ENCODE peak calls at places on chromosomes 1 and 21, in four cellular contexts. Z is dorsolateral prefrontal cortex, D is GM13977, K is GM23248. V is an unnamed sample.

GRCh38 chr21:32626633-32627196 is 14.5 kb upstream of the CFAP298 start:
- DNase-seq in K (peak), Z (no peak), D (no peak), V (no peak)

GRCh38 chr1:110133436-110133835 is 16.9 kb upstream of the SLC6A17 start:
- DNase-seq in K (peak), D (no peak), Z (no peak), V (no peak)

GRCh38 chr1:173663159-173663558 is 6.5 kb downstream of the ANKRD45 start:
- DNase-seq in D (no peak), K (no peak), Z (no peak), V (no peak)

GRCh38 chr21:43770066-43770655 is 5.9 kb downstream of the CSTB start:
- DNase-seq in Z (no peak), K (no peak), D (no peak), V (no peak)

GRCh38 chr1:63475761-63476160 is 47.3 kb downstream of the ITGB3BP start:
- DNase-seq in Z (no peak), D (no peak), K (peak), V (no peak)

GRCh38 chr1:198560093-198560638 is 19.7 kb upstream of the ATP6V1G3 start:
- DNase-seq in K (peak), Z (no peak), D (no peak), V (no peak)

GRCh38 chr1:228782662-228783414 is 47.6 kb downstream of the RHOU start:
- DNase-seq in K (peak), Z (no peak), D (no peak), V (no peak)

GRCh38 chr1:63935148-63935547 is 161.3 kb downstream of the ROR1 start:
- DNase-seq in K (peak), Z (no peak), D (no peak), V (no peak)

GRCh38 chr1:92343061-92343460 is 44.2 kb downstream of the RPAP2 start:
- DNase-seq in K (no peak), D (no peak), Z (no peak), V (no peak)

GRCh38 chr1:29453502-29454240 is 217.3 kb downstream of the PTPRU start:
- DNase-seq in D (peak), K (peak), Z (no peak), V (no peak)

GRCh38 chr1:96538883-96539282 is 182.7 kb upstream of the PTBP2 start:
- DNase-seq in D (no peak), K (peak), Z (no peak), V (no peak)

GRCh38 chr1:161084205-161084988 is 5.0 kb downstream of the NECTIN4 start:
- DNase-seq in Z (no peak), D (no peak), K (no peak), V (no peak)

GRCh38 chr1:59164371-59164770 is 132.5 kb upstream of the FGGY start:
- DNase-seq in D (no peak), Z (no peak), K (no peak), V (no peak)

GRCh38 chr21:22813201-22813600 is 1815.0 kb downstream of the NCAM2 start:
- DNase-seq in D (no peak), Z (no peak), K (no peak), V (no peak)

GRCh38 chr1:241105118-241105517 is 251.9 kb downstream of the RGS7 start:
- DNase-seq in K (no peak), D (no peak), Z (no peak), V (no peak)

GRCh38 chr1:227315500-227316346 is 2.6 kb downstream of the CDC42BPA start:
- DNase-seq in Z (no peak), K (peak), D (no peak), V (no peak)

GRCh38 chr1:159162511-159163265 is 8.7 kb upstream of the CADM3 start:
- DNase-seq in D (no peak), Z (no peak), K (no peak), V (no peak)

GRCh38 chr1:89723144-89723543 is 90.2 kb downstream of the LRRC8C start:
- DNase-seq in D (no peak), Z (no peak), K (no peak), V (no peak)

GRCh38 chr21:43958364-43959158 is 53.5 kb upstream of the TRAPPC10 start:
- DNase-seq in Z (no peak), D (no peak), K (no peak), V (peak)

GRCh38 chr1:202160377-202160940 is at the start of gene PTPN7:
- DNase-seq in Z (no peak), K (no peak), D (peak), V (peak)

GRCh38 chr1:10965621-10966226 is 46.7 kb upstream of the TARDBP start:
- DNase-seq in Z (no peak), K (peak), D (no peak), V (no peak)

GRCh38 chr1:119865607-119866006 is 30.7 kb downstream of the ADAM30 start:
- DNase-seq in Z (no peak), K (peak), D (no peak), V (no peak)

GRCh38 chr1:66890621-66891020 is 34.0 kb downstream of the DNAI4 start:
- DNase-seq in Z (no peak), D (no peak), K (peak), V (no peak)

GRCh38 chr1:100422065-100422464 is 69.8 kb downstream of the CDC14A start:
- DNase-seq in D (no peak), K (no peak), Z (no peak), V (no peak)

GRCh38 chr1:234849824-234850223 is 239.8 kb upstream of the IRF2BP2 start:
- DNase-seq in K (peak), D (no peak), Z (no peak), V (no peak)

GRCh38 chr21:45022348-45022675 is 52.1 kb upstream of the ADARB1 start:
- DNase-seq in D (no peak), K (no peak), Z (no peak), V (no peak)

GRCh38 chr1:171984850-171985485 is 143.7 kb downstream of the DNM3 start:
- DNase-seq in Z (no peak), D (peak), K (peak), V (peak)

GRCh38 chr1:980602-981395 is 1.1 kb downstream of the PERM1 start:
- DNase-seq in K (no peak), Z (no peak), D (no peak), V (no peak)

GRCh38 chr1:107414550-107414949 is 273.7 kb downstream of the NTNG1 start:
- DNase-seq in D (no peak), Z (no peak), K (peak), V (no peak)

GRCh38 chr21:42262826-42263225 is 43.9 kb downstream of the ABCG1 start:
- DNase-seq in Z (peak), D (no peak), K (peak), V (no peak)

GRCh38 chr1:18581420-18581880 is 49.2 kb upstream of the PAX7 start:
- DNase-seq in Z (peak), K (peak), D (peak), V (no peak)

V was measured in effector memory CD8-positive, alpha-beta T cell.